ENCODE peak calls at places on chromosome 6, in nine cellular contexts. One of them, this sample, is unnamed.

GRCh38 chr6:156948807-156949206 is 171.6 kb downstream of the ARID1B start:
- DNase-seq in thoracic aorta: no peak
- DNase-seq in heart right ventricle: no peak
- DNase-seq in CD8-positive, alpha-beta T cell: no peak
- DNase-seq in A549: peak; percentile 16
- DNase-seq in PC-9: no peak
- DNase-seq in suprapubic skin: no peak
- DNase-seq in GM23338: no peak
- DNase-seq in mesenchymal stem cell: peak; percentile 88
- DNase-seq in this sample: no peak

GRCh38 chr6:134551245-134551960 is 233.5 kb upstream of the SGK1 start:
- DNase-seq in thoracic aorta: no peak
- DNase-seq in heart right ventricle: no peak
- DNase-seq in CD8-positive, alpha-beta T cell: no peak
- DNase-seq in A549: peak; percentile 38
- DNase-seq in PC-9: no peak
- DNase-seq in suprapubic skin: no peak
- DNase-seq in GM23338: no peak
- DNase-seq in mesenchymal stem cell: peak; percentile 75
- DNase-seq in this sample: no peak

GRCh38 chr6:56913276-56914138 is 41.4 kb upstream of the BEND6 start:
- DNase-seq in thoracic aorta: no peak
- DNase-seq in heart right ventricle: no peak
- DNase-seq in CD8-positive, alpha-beta T cell: no peak
- DNase-seq in A549: no peak
- DNase-seq in PC-9: no peak
- DNase-seq in suprapubic skin: no peak
- DNase-seq in GM23338: no peak
- DNase-seq in mesenchymal stem cell: no peak
- DNase-seq in this sample: peak; percentile 17

GRCh38 chr6:79042088-79042798 is 35.8 kb downstream of the PHIP start:
- DNase-seq in thoracic aorta: no peak
- DNase-seq in heart right ventricle: no peak
- DNase-seq in CD8-positive, alpha-beta T cell: no peak
- DNase-seq in A549: no peak
- DNase-seq in PC-9: no peak
- DNase-seq in suprapubic skin: no peak
- DNase-seq in GM23338: no peak
- DNase-seq in mesenchymal stem cell: no peak
- DNase-seq in this sample: no peak

GRCh38 chr6:145148392-145149175 is 586.7 kb downstream of the EPM2A start:
- DNase-seq in thoracic aorta: no peak
- DNase-seq in heart right ventricle: peak; percentile 17
- DNase-seq in CD8-positive, alpha-beta T cell: no peak
- DNase-seq in A549: peak; percentile 46
- DNase-seq in PC-9: peak; percentile 83
- DNase-seq in suprapubic skin: no peak
- DNase-seq in GM23338: peak; percentile 25
- DNase-seq in mesenchymal stem cell: peak; percentile 74
- DNase-seq in this sample: peak; percentile 10

GRCh38 chr6:108518714-108519576 is 41.8 kb upstream of the FOXO3 start:
- DNase-seq in thoracic aorta: no peak
- DNase-seq in heart right ventricle: no peak
- DNase-seq in CD8-positive, alpha-beta T cell: no peak
- DNase-seq in A549: peak; percentile 42
- DNase-seq in PC-9: no peak
- DNase-seq in suprapubic skin: no peak
- DNase-seq in GM23338: peak; percentile 76
- DNase-seq in mesenchymal stem cell: peak; percentile 35
- DNase-seq in this sample: no peak

GRCh38 chr6:150932976-150933375 is 67.5 kb downstream of the MTHFD1L start:
- DNase-seq in thoracic aorta: no peak
- DNase-seq in heart right ventricle: no peak
- DNase-seq in CD8-positive, alpha-beta T cell: no peak
- DNase-seq in A549: no peak
- DNase-seq in PC-9: no peak
- DNase-seq in suprapubic skin: no peak
- DNase-seq in GM23338: no peak
- DNase-seq in mesenchymal stem cell: no peak
- DNase-seq in this sample: no peak

GRCh38 chr6:44976677-44977405 is 351.3 kb upstream of the RUNX2 start:
- DNase-seq in thoracic aorta: no peak
- DNase-seq in heart right ventricle: no peak
- DNase-seq in CD8-positive, alpha-beta T cell: no peak
- DNase-seq in A549: no peak
- DNase-seq in PC-9: no peak
- DNase-seq in suprapubic skin: no peak
- DNase-seq in GM23338: no peak
- DNase-seq in mesenchymal stem cell: peak; percentile 7
- DNase-seq in this sample: no peak

GRCh38 chr6:154382707-154383106 is 26.1 kb upstream of the IPCEF1 start:
- DNase-seq in thoracic aorta: no peak
- DNase-seq in heart right ventricle: no peak
- DNase-seq in CD8-positive, alpha-beta T cell: no peak
- DNase-seq in A549: no peak
- DNase-seq in PC-9: peak; percentile 57
- DNase-seq in suprapubic skin: no peak
- DNase-seq in GM23338: no peak
- DNase-seq in mesenchymal stem cell: no peak
- DNase-seq in this sample: no peak

GRCh38 chr6:118959903-118960302 is 24.9 kb upstream of the MCM9 start:
- DNase-seq in thoracic aorta: no peak
- DNase-seq in heart right ventricle: no peak
- DNase-seq in CD8-positive, alpha-beta T cell: no peak
- DNase-seq in A549: no peak
- DNase-seq in PC-9: no peak
- DNase-seq in suprapubic skin: no peak
- DNase-seq in GM23338: no peak
- DNase-seq in mesenchymal stem cell: no peak
- DNase-seq in this sample: no peak

GRCh38 chr6:135499441-135500340 is 2.2 kb upstream of the AHI1 start:
- DNase-seq in thoracic aorta: no peak
- DNase-seq in heart right ventricle: no peak
- DNase-seq in CD8-positive, alpha-beta T cell: no peak
- DNase-seq in A549: no peak
- DNase-seq in PC-9: no peak
- DNase-seq in suprapubic skin: no peak
- DNase-seq in GM23338: no peak
- DNase-seq in mesenchymal stem cell: no peak
- DNase-seq in this sample: no peak

DNA sequence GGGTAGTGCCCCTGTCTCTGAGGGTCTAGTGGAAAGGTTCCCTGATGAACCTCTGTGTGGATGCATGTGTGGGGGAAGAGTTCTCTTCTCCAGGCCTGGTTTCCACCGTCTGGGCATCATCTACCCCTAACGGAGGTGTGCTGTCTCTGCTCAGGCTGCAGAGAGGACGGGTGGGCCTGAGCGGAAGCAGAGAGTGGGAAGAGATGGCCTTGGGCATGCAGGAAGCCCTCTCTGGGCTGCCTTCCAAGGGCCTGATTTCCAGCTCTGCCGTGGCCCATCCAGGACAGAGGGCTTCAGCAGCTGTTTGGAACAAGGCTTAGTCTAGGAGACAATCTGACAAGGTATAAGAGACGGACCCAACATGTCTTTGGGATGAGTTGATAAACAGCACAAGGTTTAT is 220.1 kb upstream of the DTNBP1 start:
- DNase-seq in thoracic aorta: no peak
- DNase-seq in heart right ventricle: no peak
- DNase-seq in CD8-positive, alpha-beta T cell: no peak
- DNase-seq in A549: no peak
- DNase-seq in PC-9: no peak
- DNase-seq in suprapubic skin: no peak
- DNase-seq in GM23338: no peak
- DNase-seq in mesenchymal stem cell: no peak
- DNase-seq in this sample: no peak
- H3K4me1 ChIP-seq in thoracic aorta: no peaks in the 10 kb centered on the region
- H3K4me1 ChIP-seq in heart right ventricle: peaks cover 27% of the 10 kb centered on the region
- H3K4me1 ChIP-seq in CD8-positive, alpha-beta T cell: peaks cover 7% of the 10 kb centered on the region
- H3K4me1 ChIP-seq in A549: no peaks in the 10 kb centered on the region
- H3K4me1 ChIP-seq in PC-9: no peaks in the 10 kb centered on the region
- H3K4me1 ChIP-seq in suprapubic skin: peaks cover 21% of the 10 kb centered on the region
- H3K4me1 ChIP-seq in GM23338: no peaks in the 10 kb centered on the region
- H3K4me1 ChIP-seq in mesenchymal stem cell: no peaks in the 10 kb centered on the region
- H3K4me1 ChIP-seq in this sample: no peaks in the 10 kb centered on the region

GRCh38 chr6:14807130-14807529 is 438.7 kb upstream of the JARID2 start:
- DNase-seq in thoracic aorta: no peak
- DNase-seq in heart right ventricle: no peak
- DNase-seq in CD8-positive, alpha-beta T cell: no peak
- DNase-seq in A549: no peak
- DNase-seq in PC-9: no peak
- DNase-seq in suprapubic skin: no peak
- DNase-seq in GM23338: no peak
- DNase-seq in mesenchymal stem cell: no peak
- DNase-seq in this sample: no peak

GRCh38 chr6:14802761-14803160 is 443.1 kb upstream of the JARID2 start:
- DNase-seq in thoracic aorta: no peak
- DNase-seq in heart right ventricle: no peak
- DNase-seq in CD8-positive, alpha-beta T cell: no peak
- DNase-seq in A549: no peak
- DNase-seq in PC-9: no peak
- DNase-seq in suprapubic skin: no peak
- DNase-seq in GM23338: no peak
- DNase-seq in mesenchymal stem cell: no peak
- DNase-seq in this sample: no peak

GRCh38 chr6:14806101-14806500 is 439.8 kb upstream of the JARID2 start:
- DNase-seq in thoracic aorta: no peak
- DNase-seq in heart right ventricle: no peak
- DNase-seq in CD8-positive, alpha-beta T cell: no peak
- DNase-seq in A549: no peak
- DNase-seq in PC-9: no peak
- DNase-seq in suprapubic skin: no peak
- DNase-seq in GM23338: no peak
- DNase-seq in mesenchymal stem cell: no peak
- DNase-seq in this sample: no peak

GRCh38 chr6:14804001-14804401 is 441.9 kb upstream of the JARID2 start:
- DNase-seq in thoracic aorta: no peak
- DNase-seq in heart right ventricle: no peak
- DNase-seq in CD8-positive, alpha-beta T cell: no peak
- DNase-seq in A549: no peak
- DNase-seq in PC-9: no peak
- DNase-seq in suprapubic skin: no peak
- DNase-seq in GM23338: no peak
- DNase-seq in mesenchymal stem cell: peak; percentile 58
- DNase-seq in this sample: no peak

DNA sequence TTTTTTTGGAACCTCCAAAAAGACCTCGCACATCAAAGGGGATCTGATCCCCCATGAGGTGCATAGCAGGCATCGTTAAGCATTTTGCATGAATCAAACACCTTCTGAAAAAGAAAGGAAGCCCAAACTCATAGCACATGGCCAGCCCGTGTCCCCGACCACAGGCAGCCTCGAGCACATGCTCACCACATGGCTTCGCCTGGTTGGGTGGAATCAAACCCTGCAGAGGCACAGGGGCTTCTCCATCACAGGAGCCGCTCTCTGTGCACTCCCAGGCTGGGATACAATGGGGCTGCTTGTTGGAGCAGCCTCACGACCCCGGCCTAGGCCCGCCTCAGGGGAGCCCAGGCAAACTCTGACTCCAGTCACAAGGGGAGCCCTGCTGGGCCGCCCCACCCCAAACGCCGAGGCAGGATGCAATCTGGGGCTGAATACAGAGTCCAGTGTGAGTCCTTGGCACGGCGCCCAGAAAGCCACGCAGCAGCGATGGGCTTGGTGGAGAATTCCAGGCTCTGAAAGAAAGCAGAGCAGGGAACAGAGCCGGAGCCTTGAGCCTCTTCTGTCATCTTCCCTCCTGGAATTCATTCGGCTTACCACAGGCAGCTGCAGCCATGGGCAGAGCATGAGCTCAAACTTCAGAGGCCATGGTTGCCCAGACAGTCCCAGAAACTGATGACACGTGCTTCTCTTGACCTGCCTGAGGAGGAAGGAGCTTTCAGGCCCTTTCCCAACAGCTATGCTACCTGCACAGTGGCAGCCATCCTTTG is 441.2 kb upstream of the JARID2 start:
- DNase-seq in thoracic aorta: peak; percentile 8
- DNase-seq in heart right ventricle: peak; percentile 93
- DNase-seq in CD8-positive, alpha-beta T cell: no peak
- DNase-seq in A549: no peak
- DNase-seq in PC-9: no peak
- DNase-seq in suprapubic skin: peak; percentile 80
- DNase-seq in GM23338: no peak
- DNase-seq in mesenchymal stem cell: peak; percentile 92
- DNase-seq in this sample: peak; percentile 96
- H3K27ac ChIP-seq in thoracic aorta: no peak overlapping the region
- H3K27ac ChIP-seq in heart right ventricle: no peak overlapping the region
- H3K27ac ChIP-seq in CD8-positive, alpha-beta T cell: no peak overlapping the region
- H3K27ac ChIP-seq in A549: no peak overlapping the region
- H3K27ac ChIP-seq in PC-9: no peak overlapping the region
- H3K27ac ChIP-seq in suprapubic skin: peak overlapping the region; percentile 9
- H3K27ac ChIP-seq in GM23338: no peak overlapping the region
- H3K27ac ChIP-seq in mesenchymal stem cell: peak overlapping the region; percentile 29
- H3K27ac ChIP-seq in this sample: no peak overlapping the region

GRCh38 chr6:63554782-63555181 is 17.5 kb upstream of the LOC128125822 start:
- DNase-seq in thoracic aorta: no peak
- DNase-seq in heart right ventricle: no peak
- DNase-seq in CD8-positive, alpha-beta T cell: no peak
- DNase-seq in A549: no peak
- DNase-seq in PC-9: no peak
- DNase-seq in suprapubic skin: no peak
- DNase-seq in GM23338: no peak
- DNase-seq in mesenchymal stem cell: no peak
- DNase-seq in this sample: no peak
- H3K4me1 ChIP-seq in thoracic aorta: no peaks in the 10 kb centered on the region
- H3K4me1 ChIP-seq in heart right ventricle: no peaks in the 10 kb centered on the region
- H3K4me1 ChIP-seq in CD8-positive, alpha-beta T cell: no peaks in the 10 kb centered on the region
- H3K4me1 ChIP-seq in A549: peaks cover 32% of the 10 kb centered on the region
- H3K4me1 ChIP-seq in PC-9: peaks cover 10% of the 10 kb centered on the region
- H3K4me1 ChIP-seq in suprapubic skin: no peaks in the 10 kb centered on the region
- H3K4me1 ChIP-seq in GM23338: no peaks in the 10 kb centered on the region
- H3K4me1 ChIP-seq in mesenchymal stem cell: no peaks in the 10 kb centered on the region
- H3K4me1 ChIP-seq in this sample: peaks cover 2% of the 10 kb centered on the region

DNA sequence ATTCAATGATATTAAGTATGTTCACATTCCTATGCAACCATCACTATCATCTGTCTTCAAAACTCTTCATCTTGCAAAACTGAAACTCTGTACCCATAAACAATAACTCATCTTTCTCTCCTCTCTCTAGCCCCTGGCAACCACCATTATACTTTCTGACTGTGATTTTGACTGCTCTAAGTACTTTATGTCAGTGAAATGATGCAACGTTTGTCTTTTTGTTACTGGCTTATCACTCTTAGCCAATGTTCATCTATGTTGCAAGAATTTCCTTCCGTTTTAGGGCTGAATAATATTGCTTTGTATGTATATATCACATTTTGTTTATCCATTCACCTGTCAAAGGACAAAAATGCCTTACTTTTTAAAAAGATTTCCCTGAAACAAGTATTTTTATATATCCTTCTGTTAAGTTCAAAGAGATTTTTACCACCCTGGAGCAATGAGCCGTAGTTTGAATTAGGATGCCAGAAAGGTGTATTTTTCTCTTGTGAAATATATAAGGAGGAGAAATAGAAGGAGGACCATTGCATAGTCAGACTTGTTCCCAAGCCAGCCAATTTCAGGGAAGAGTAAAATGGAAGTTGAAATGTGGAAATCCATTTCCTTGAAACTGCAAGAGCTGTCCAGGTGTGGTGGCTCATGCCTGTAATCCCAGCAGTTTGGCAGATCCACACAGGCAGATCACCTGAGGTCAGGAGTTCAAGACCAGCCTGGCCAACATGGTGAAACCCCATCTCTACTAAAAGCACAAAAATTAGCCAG is 4.0 kb upstream of the CGAS start:
- DNase-seq in thoracic aorta: no peak
- DNase-seq in heart right ventricle: no peak
- DNase-seq in CD8-positive, alpha-beta T cell: no peak
- DNase-seq in A549: peak; percentile 12
- DNase-seq in PC-9: no peak
- DNase-seq in suprapubic skin: no peak
- DNase-seq in GM23338: no peak
- DNase-seq in mesenchymal stem cell: peak; percentile 30
- DNase-seq in this sample: peak; percentile 88
- H3K27ac ChIP-seq in thoracic aorta: no peak overlapping the region
- H3K27ac ChIP-seq in heart right ventricle: no peak overlapping the region
- H3K27ac ChIP-seq in CD8-positive, alpha-beta T cell: no peak overlapping the region
- H3K27ac ChIP-seq in A549: no peak overlapping the region
- H3K27ac ChIP-seq in PC-9: peak overlapping the region; percentile 24
- H3K27ac ChIP-seq in suprapubic skin: no peak overlapping the region
- H3K27ac ChIP-seq in GM23338: no peak overlapping the region
- H3K27ac ChIP-seq in mesenchymal stem cell: no peak overlapping the region
- H3K27ac ChIP-seq in this sample: no peak overlapping the region

This sample was measured in cardiac muscle cell.